ENCODE peak calls at places on chromosome 7, in five cellular contexts. E, X, R, Y and D are unnamed samples. For H3K4me1, the result is how much of the 10 kb centered on the place peaks cover.

GRCh38 chr7:88363869-88364268 is 57.2 kb upstream of the STEAP4 start:
- DNase-seq in Y (no peak), X (no peak), E (no peak), R (no peak), D (no peak)

GRCh38 chr7:42014625-42015412 is 222.2 kb downstream of the GLI3 start:
- DNase-seq in X (peak), Y (peak), E (peak), R (no peak), D (peak)

GRCh38 chr7:69775231-69775771 is 177.0 kb downstream of the AUTS2 start:
- DNase-seq in R (no peak), E (no peak), Y (no peak), X (no peak), D (no peak)

GRCh38 chr7:44471850-44472249 is 18.6 kb downstream of the NUDCD3 start:
- DNase-seq in R (no peak), X (no peak), Y (peak), E (no peak), D (no peak)

GRCh38 chr7:156473476-156474240 is 166.9 kb upstream of the RNF32 start:
- DNase-seq in Y (peak), X (peak), E (peak), R (no peak), D (peak)

GRCh38 chr7:1475393-1475792 is 16.1 kb upstream of the MICALL2 start:
- DNase-seq in Y (no peak), E (no peak), R (no peak), X (no peak), D (no peak)

GRCh38 chr7:30476401-30477145 is 2.0 kb downstream of the NOD1 start:
- DNase-seq in Y (no peak), E (no peak), X (no peak), R (no peak), D (peak)

GRCh38 chr7:97020601-97021442 is 3.8 kb downstream of the DLX5 start:
- DNase-seq in E (no peak), R (peak), X (no peak), Y (no peak), D (no peak)

GRCh38 chr7:931871-932650 is 22.4 kb downstream of the ADAP1 start:
- DNase-seq in Y (no peak), E (peak), X (no peak), R (no peak), D (no peak)

GRCh38 chr7:65269150-65269856 is 104.4 kb upstream of the ZNF92 start:
- DNase-seq in X (peak), Y (peak), R (no peak), E (no peak), D (no peak)

GRCh38 chr7:50679218-50680007 is 103.3 kb downstream of the GRB10 start:
- DNase-seq in Y (no peak), X (peak), R (no peak), E (no peak), D (no peak)

GRCh38 chr7:143408686-143409551 is at the start of gene EPHA1:
- DNase-seq in X (no peak), E (peak), R (peak), Y (peak), D (peak)

GRCh38 chr7:36084485-36085091 is 68.5 kb upstream of the EEPD1 start:
- DNase-seq in R (peak), Y (peak), X (peak), E (peak), D (peak)

GRCh38 chr7:79936281-79936983 is 198.2 kb upstream of the GNAI1 start:
- DNase-seq in X (no peak), Y (no peak), R (no peak), E (no peak), D (no peak)

GRCh38 chr7:87339373-87339897 is 6.0 kb upstream of the CROT start:
- DNase-seq in R (no peak), Y (no peak), E (no peak), X (no peak), D (no peak)

GRCh38 chr7:76333388-76334101 is 25.2 kb downstream of the YWHAG start:
- DNase-seq in X (no peak), R (no peak), E (peak), Y (no peak), D (no peak)

GRCh38 chr7:18488047-18488446 is 7.5 kb upstream of the HDAC9 start:
- DNase-seq in R (no peak), Y (no peak), E (no peak), X (no peak), D (no peak)

GRCh38 chr7:73995821-73996511 is 32.0 kb upstream of the ELN start:
- DNase-seq in X (no peak), E (no peak), R (no peak), Y (no peak), D (no peak)

GRCh38 chr7:517848-518629 is 1.6 kb downstream of the PDGFA start:
- DNase-seq in X (no peak), Y (peak), E (peak), R (peak), D (peak)

GRCh38 chr7:30988346-30989005 is 24.7 kb downstream of the GHRHR start:
- DNase-seq in E (peak), Y (no peak), R (peak), X (peak), D (no peak)

GRCh38 chr7:118836933-118837332 is 612.4 kb downstream of the ANKRD7 start:
- DNase-seq in R (no peak), X (no peak), E (no peak), Y (no peak), D (no peak)

GRCh38 chr7:155254018-155254417 is 43.7 kb upstream of the INSIG1 start:
- DNase-seq in E (no peak), R (peak), X (no peak), Y (no peak), D (no peak)
- TF ChIP-seq POLR2AphosphoS5 in E (no peak), R (no peak), X (no peak), Y (no peak), D (peak)

GRCh38 chr7:27124979-27125689 is 5.4 kb downstream of the HOXA4 start:
- DNase-seq in E (no peak), Y (no peak), X (no peak), R (no peak), D (no peak)
- H3K4me1 ChIP-seq in E (half or more), Y (under half), X (under half), R (under half), D (under half)

GRCh38 chr7:2613113-2613925 is 18.5 kb upstream of the TTYH3 start:
- DNase-seq in X (no peak), E (no peak), R (no peak), Y (no peak), D (no peak)
- TF ChIP-seq CTCF in X (no peak), E (no peak), R (no peak), Y (no peak), D (no peak)

DNA sequence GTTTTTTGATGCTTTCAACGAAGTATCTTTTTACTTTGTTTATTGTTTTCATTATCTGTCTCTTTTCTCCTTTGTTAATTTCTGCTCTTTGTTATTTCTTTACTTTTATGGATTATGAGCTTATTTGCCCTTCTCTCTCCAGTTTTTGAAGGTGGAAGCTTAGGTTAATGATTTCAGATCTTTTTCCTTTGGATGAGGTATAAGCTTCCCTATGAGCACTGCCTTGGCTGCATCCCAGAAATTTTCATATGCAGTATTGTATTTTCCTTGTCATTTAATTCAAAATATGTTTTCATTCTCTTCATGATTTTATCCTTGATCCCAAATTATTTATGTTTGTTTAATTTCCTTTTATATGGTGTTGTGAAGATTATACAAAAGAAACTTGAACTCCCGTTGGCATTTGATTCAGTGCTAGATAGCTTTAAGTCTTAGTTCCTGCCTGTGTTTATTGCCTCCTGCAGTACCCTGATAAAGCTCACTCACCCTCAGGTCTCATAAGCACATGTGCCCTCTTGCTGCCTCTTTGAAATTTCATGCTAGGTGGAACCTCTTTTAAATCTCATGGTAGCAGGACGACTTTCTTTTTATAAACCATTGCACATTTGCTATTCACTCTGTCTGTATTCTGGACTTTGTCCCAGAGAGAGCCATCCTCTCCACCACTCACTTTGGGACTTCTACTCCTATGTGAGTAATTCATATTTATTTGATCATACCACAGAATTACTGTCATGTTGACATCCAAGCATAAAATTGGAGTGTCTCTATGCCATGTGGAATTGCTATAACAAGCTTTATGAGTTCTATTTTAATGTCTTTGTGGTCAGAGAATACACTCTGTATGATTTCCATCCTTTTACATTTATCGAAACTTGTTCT is 23.0 kb upstream of the CEP41 start:
- DNase-seq in Y (no peak), E (no peak), R (no peak), X (no peak), D (no peak)
- TF ChIP-seq POLR2AphosphoS5 in Y (peak), E (no peak), R (no peak), X (no peak), D (no peak)

DNA sequence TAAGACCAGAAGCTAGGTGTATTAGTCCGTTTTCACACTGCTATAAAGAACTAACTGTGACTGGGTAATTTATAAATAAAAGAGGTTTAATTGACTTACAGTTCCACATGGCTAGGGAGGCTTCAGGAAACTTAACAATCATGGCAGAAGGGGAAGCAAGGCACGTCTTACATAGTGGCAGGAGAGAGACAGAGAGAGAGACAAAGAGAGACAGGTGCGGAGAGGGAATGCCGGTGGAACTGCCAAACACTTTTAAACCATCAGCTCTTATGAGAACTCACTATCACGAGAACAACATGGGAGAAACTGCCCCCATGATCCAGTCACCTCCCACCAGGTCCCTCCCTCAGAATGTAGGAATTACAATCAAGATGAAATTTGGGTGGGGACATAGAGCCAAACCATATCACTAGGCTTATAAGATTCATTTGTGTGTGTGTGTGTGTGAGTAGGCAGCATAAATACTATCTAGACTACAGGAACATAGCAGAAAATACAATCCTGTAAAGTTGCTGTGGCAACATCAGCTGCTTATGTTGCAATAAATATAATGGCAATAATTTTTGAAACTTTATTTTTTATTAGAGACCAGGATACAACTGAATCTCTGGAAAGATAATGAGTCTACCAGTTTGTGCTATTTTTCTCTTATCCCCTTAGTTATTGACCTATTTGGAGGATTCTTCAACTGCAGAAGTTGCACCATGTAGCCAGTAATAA is 77.1 kb downstream of the NRF1 start:
- DNase-seq in R (no peak), X (no peak), E (no peak), Y (no peak), D (no peak)
- H3K4me1 ChIP-seq in R (under half), X (under half), E (under half), Y (under half), D (under half)

GRCh38 chr7:115511330-115511729 is 519.2 kb downstream of the TFEC start:
- DNase-seq in E (no peak), Y (no peak), R (no peak), X (no peak), D (no peak)
- TF ChIP-seq CTCF in E (no peak), Y (no peak), R (no peak), X (no peak), D (no peak)

GRCh38 chr7:5602734-5603133 is 178.7 kb downstream of the RNF216 start:
- DNase-seq in Y (no peak), R (no peak), X (no peak), E (no peak), D (no peak)

GRCh38 chr7:5606235-5606634 is 175.2 kb downstream of the RNF216 start:
- DNase-seq in Y (peak), X (no peak), E (no peak), R (peak), D (no peak)

GRCh38 chr7:5598769-5599371 is 175.2 kb upstream of the TNRC18 start:
- DNase-seq in E (peak), Y (peak), X (peak), R (peak), D (no peak)

GRCh38 chr7:5599543-5600200 is 176.0 kb upstream of the TNRC18 start:
- DNase-seq in E (no peak), Y (no peak), X (no peak), R (no peak), D (no peak)

GRCh38 chr7:5603193-5604140 is 178.0 kb downstream of the RNF216 start:
- DNase-seq in Y (peak), R (peak), E (no peak), X (no peak), D (no peak)
- TF ChIP-seq POLR2AphosphoS5 in Y (no peak), R (no peak), E (no peak), X (peak), D (no peak)

GRCh38 chr7:98286093-98286525 is 4.6 kb downstream of the BRI3 start:
- DNase-seq in R (peak), E (peak), X (peak), Y (peak), D (no peak)
- H3K4me1 ChIP-seq in R (half or more), E (half or more), X (under half), Y (half or more), D (under half)

GRCh38 chr7:110721395-110721794 is 369.5 kb upstream of the LRRN3 start:
- DNase-seq in Y (no peak), E (no peak), X (no peak), R (no peak), D (no peak)

GRCh38 chr7:110718514-110719205 is 372.3 kb upstream of the LRRN3 start:
- DNase-seq in E (no peak), X (no peak), R (no peak), Y (no peak), D (no peak)
- TF ChIP-seq CTCF in E (no peak), X (no peak), R (no peak), Y (no peak), D (no peak)